ENCODE peak calls at places on chromosomes 4 and X, in four cellular contexts. O is cardiac fibroblast, U is right lobe of liver, J is right cardiac atrium. H is an unnamed sample.

GRCh38 chrX:136658151-136658550 is 10.2 kb downstream of the CD40LG start:
- DNase-seq in O (no peak), U (no peak), J (no peak), H (no peak)

GRCh38 chr4:185592845-185593488 is 57.7 kb upstream of the PDLIM3 start:
- DNase-seq in O (peak; percentile 65), U (no peak), J (no peak), H (no peak)

GRCh38 chr4:159828687-159829086 is 725.8 kb downstream of the RAPGEF2 start:
- DNase-seq in O (no peak), U (no peak), J (no peak), H (no peak)

GRCh38 chr4:164357957-164358356 is 396.0 kb upstream of the SMIM31 start:
- DNase-seq in O (no peak), U (no peak), J (no peak), H (peak; percentile 58)

GRCh38 chr4:148914734-148915133 is 472.5 kb upstream of the NR3C2 start:
- DNase-seq in O (no peak), U (no peak), J (no peak), H (no peak)

GRCh38 chr4:99025506-99025905 is 30.0 kb downstream of the METAP1 start:
- DNase-seq in O (no peak), U (no peak), J (no peak), H (no peak)

GRCh38 chrX:35622601-35623000 is 175.5 kb upstream of the MAGEB16 start:
- DNase-seq in O (no peak), U (no peak), J (no peak), H (no peak)

GRCh38 chr4:180285796-180286195 is 1957.4 kb upstream of the TENM3 start:
- DNase-seq in O (no peak), U (no peak), J (no peak), H (no peak)

GRCh38 chr4:158817562-158818370 is 48.9 kb downstream of the FNIP2 start:
- DNase-seq in O (no peak), U (no peak), J (no peak), H (no peak)

GRCh38 chr4:1866095-1866755 is 5.0 kb upstream of the NSD2 start:
- DNase-seq in O (no peak), U (no peak), J (no peak), H (no peak)

GRCh38 chr4:1862055-1862911 is 6.3 kb upstream of the LETM1 start:
- DNase-seq in O (no peak), U (no peak), J (no peak), H (no peak)

GRCh38 chr4:1864076-1865008 is 6.9 kb upstream of the NSD2 start:
- DNase-seq in O (no peak), U (no peak), J (no peak), H (no peak)

GRCh38 chr4:1863297-1864033 is 7.5 kb upstream of the LETM1 start:
- DNase-seq in O (no peak), U (no peak), J (no peak), H (no peak)

GRCh38 chr4:1862961-1863296 is 7.0 kb upstream of the LETM1 start:
- DNase-seq in O (no peak), U (no peak), J (no peak), H (no peak)
- H3K4me3 ChIP-seq in O (no peak overlapping the region), U (no peak overlapping the region), J (no peak overlapping the region), H (no peak overlapping the region)

DNA sequence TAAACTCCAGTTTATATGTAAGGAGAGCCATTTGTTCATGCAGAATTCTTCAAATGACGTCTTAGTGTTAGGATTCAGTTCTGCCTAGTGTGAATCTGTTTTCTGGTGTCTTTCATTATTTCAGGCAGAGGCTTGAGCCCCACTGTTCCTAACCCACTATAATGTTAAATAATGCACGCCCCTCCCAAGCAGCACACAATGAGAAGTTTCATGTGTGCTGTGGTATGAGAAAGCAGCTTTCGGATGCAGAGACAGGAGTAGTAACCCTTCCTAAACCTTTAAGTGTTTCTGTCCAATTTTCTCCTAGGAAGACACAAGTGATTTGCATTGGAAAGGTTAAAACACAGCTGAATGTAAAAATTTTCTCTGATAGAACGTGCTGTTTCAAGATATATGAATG is 54.5 kb downstream of the TRIM2 start:
- DNase-seq in O (no peak), U (no peak), J (no peak), H (no peak)
- H3K4me3 ChIP-seq in O (no peak overlapping the region), U (no peak overlapping the region), J (no peak overlapping the region), H (no peak overlapping the region)

GRCh38 chrX:121356139-121356849 is 308.9 kb downstream of the GLUD2 start:
- DNase-seq in O (no peak), U (no peak), J (no peak), H (no peak)

GRCh38 chrX:121356850-121357171 is 309.4 kb downstream of the GLUD2 start:
- DNase-seq in O (no peak), U (no peak), J (no peak), H (no peak)

GRCh38 chrX:121365572-121366161 is 318.3 kb downstream of the GLUD2 start:
- DNase-seq in O (no peak), U (no peak), J (no peak), H (no peak)

GRCh38 chrX:121360280-121360679 is 312.9 kb downstream of the GLUD2 start:
- DNase-seq in O (no peak), U (no peak), J (no peak), H (no peak)
- H3K4me3 ChIP-seq in O (no peak overlapping the region), U (no peak overlapping the region), J (no peak overlapping the region), H (no peak overlapping the region)

DNA sequence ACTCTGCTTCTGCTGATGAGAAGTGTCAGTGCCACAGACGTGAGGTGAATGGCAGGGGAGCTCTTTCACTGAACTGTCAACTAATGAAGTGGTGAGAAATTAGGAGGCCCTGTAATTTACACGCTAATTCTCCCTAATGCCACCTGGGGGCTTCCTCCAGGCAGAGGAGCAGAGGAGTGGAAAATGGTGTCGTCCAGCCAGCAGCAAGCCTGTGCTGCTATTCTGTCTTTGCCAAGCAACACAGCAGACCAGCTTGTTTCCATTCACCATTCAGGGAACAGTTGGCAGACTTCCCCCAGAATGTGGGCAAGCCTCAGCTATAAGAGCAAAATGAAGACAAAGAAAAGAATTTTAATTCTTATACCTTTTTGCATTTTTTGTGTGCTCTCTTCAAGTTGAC is 245.2 kb upstream of the TET2 start:
- DNase-seq in O (peak; percentile 42), U (no peak), J (no peak), H (peak; percentile 2)
- H3K4me3 ChIP-seq in O (no peak overlapping the region), U (no peak overlapping the region), J (no peak overlapping the region), H (no peak overlapping the region)

GRCh38 chrX:19760841-19761512 is 126.4 kb downstream of the SH3KBP1 start:
- DNase-seq in O (no peak), U (no peak), J (no peak), H (no peak)
- H3K4me3 ChIP-seq in O (no peak overlapping the region), U (no peak overlapping the region), J (no peak overlapping the region), H (no peak overlapping the region)

GRCh38 chrX:101080326-101080725 is 1.6 kb downstream of the TMEM35A start:
- DNase-seq in O (no peak), U (no peak), J (no peak), H (no peak)

GRCh38 chrX:101079736-101080135 is 1.1 kb downstream of the TMEM35A start:
- DNase-seq in O (no peak), U (no peak), J (no peak), H (no peak)

GRCh38 chrX:101081257-101081656 is 2.6 kb downstream of the TMEM35A start:
- DNase-seq in O (no peak), U (no peak), J (no peak), H (no peak)

GRCh38 chrX:101078716-101079115 is at the start of gene TMEM35A:
- DNase-seq in O (peak; percentile 24), U (no peak), J (no peak), H (no peak)

GRCh38 chrX:101079223-101079622 is 544 bp downstream of the TMEM35A start:
- DNase-seq in O (no peak), U (no peak), J (no peak), H (no peak)
- H3K4me3 ChIP-seq in O (peak overlapping the region; percentile 46), U (no peak overlapping the region), J (peak overlapping the region; percentile 48), H (no peak overlapping the region)

H was measured in mammary epithelial cell.